ENCODE peak calls at places on chromosomes 2 and 18, in ten cellular contexts. H, A, E, O, J, I, Q, P, C and F are unnamed samples.

GRCh38 chr2:132984731-132985130 is 314.7 kb upstream of the LYPD1 start:
- DNase-seq in H (no peak), A (no peak), E (no peak), O (no peak), J (no peak), I (no peak), Q (no peak), P (no peak), C (no peak), F (no peak)

GRCh38 chr18:78242307-78242643 is 737.3 kb upstream of the SALL3 start:
- DNase-seq in H (no peak), A (no peak), E (no peak), O (no peak), J (no peak), I (no peak), Q (no peak), P (peak; percentile 51), C (no peak), F (no peak)

GRCh38 chr2:8441986-8442385 is 239.9 kb upstream of the ID2 start:
- DNase-seq in H (no peak), A (no peak), E (peak; percentile 69), O (no peak), J (no peak), I (no peak), Q (no peak), P (no peak), C (no peak), F (no peak)

GRCh38 chr18:72871091-72871490 is 3.3 kb upstream of the NETO1 start:
- DNase-seq in H (peak; percentile 81), A (no peak), E (no peak), O (no peak), J (no peak), I (no peak), Q (no peak), P (no peak), C (no peak), F (no peak)

GRCh38 chr2:2827691-2828315 is 496.7 kb upstream of the MYT1L start:
- DNase-seq in H (no peak), A (no peak), E (no peak), O (no peak), J (no peak), I (no peak), Q (peak; percentile 48), P (peak; percentile 14), C (no peak), F (peak; percentile 7)

GRCh38 chr18:8424917-8425725 is 184.1 kb upstream of the RAB12 start:
- DNase-seq in H (peak; percentile 97), A (no peak), E (no peak), O (no peak), J (no peak), I (no peak), Q (no peak), P (no peak), C (no peak), F (no peak)

GRCh38 chr2:109066501-109066900 is 62.5 kb upstream of the SH3RF3 start:
- DNase-seq in H (no peak), A (no peak), E (no peak), O (no peak), J (no peak), I (no peak), Q (no peak), P (no peak), C (peak; percentile 95), F (no peak)

GRCh38 chr2:58138631-58139030 is 92.0 kb downstream of the VRK2 start:
- DNase-seq in H (no peak), A (no peak), E (no peak), O (no peak), J (peak; percentile 3), I (no peak), Q (no peak), P (no peak), C (no peak), F (no peak)

GRCh38 chr2:16664052-16664731 is 1.4 kb downstream of the CYRIA start:
- DNase-seq in H (no peak), A (peak; percentile 54), E (peak; percentile 75), O (no peak), J (peak; percentile 62), I (peak; percentile 35), Q (no peak), P (peak; percentile 73), C (no peak), F (peak; percentile 38)

GRCh38 chr18:8800041-8800441 is 94.7 kb downstream of the MTCL1 start:
- DNase-seq in H (no peak), A (no peak), E (no peak), O (no peak), J (peak; percentile 20), I (no peak), Q (no peak), P (no peak), C (peak; percentile 69), F (no peak)

GRCh38 chr2:61151434-61151833 is 10.6 kb upstream of the C2orf74 start:
- DNase-seq in H (peak; percentile 41), A (no peak), E (no peak), O (no peak), J (no peak), I (no peak), Q (no peak), P (no peak), C (no peak), F (no peak)

GRCh38 chr18:63553117-63553516 is 10.9 kb downstream of the SERPINB12 start:
- DNase-seq in H (peak; percentile 41), A (no peak), E (peak; percentile 25), O (no peak), J (no peak), I (no peak), Q (no peak), P (no peak), C (no peak), F (no peak)

GRCh38 chr2:127305985-127306585 is 12.1 kb upstream of the ERCC3 start:
- DNase-seq in H (peak; percentile 11), A (no peak), E (no peak), O (no peak), J (no peak), I (peak; percentile 23), Q (no peak), P (no peak), C (no peak), F (no peak)

GRCh38 chr18:36025025-36025424 is 42.3 kb downstream of the RPRD1A start:
- DNase-seq in H (no peak), A (no peak), E (no peak), O (no peak), J (no peak), I (no peak), Q (no peak), P (no peak), C (no peak), F (no peak)

GRCh38 chr2:15205562-15205961 is 355.6 kb downstream of the NBAS start:
- DNase-seq in H (no peak), A (no peak), E (no peak), O (no peak), J (no peak), I (no peak), Q (no peak), P (no peak), C (no peak), F (no peak)

GRCh38 chr18:77248873-77249582 is 620 bp upstream of the GALR1 start:
- DNase-seq in H (no peak), A (no peak), E (no peak), O (no peak), J (peak; percentile 38), I (no peak), Q (no peak), P (no peak), C (peak; percentile 35), F (peak; percentile 44)

GRCh38 chr2:203636896-203637818 is 69.3 kb upstream of the CD28 start:
- DNase-seq in H (no peak), A (no peak), E (no peak), O (peak; percentile 74), J (peak; percentile 8), I (no peak), Q (peak; percentile 68), P (no peak), C (no peak), F (no peak)
- H3K4me3 ChIP-seq in H (no peak overlapping the region), A (no peak overlapping the region), E (no peak overlapping the region), O (peak overlapping the region; percentile 1), J (no peak overlapping the region), I (no peak overlapping the region), Q (no peak overlapping the region), P (no peak overlapping the region), C (no peak overlapping the region), F (no peak overlapping the region)

DNA sequence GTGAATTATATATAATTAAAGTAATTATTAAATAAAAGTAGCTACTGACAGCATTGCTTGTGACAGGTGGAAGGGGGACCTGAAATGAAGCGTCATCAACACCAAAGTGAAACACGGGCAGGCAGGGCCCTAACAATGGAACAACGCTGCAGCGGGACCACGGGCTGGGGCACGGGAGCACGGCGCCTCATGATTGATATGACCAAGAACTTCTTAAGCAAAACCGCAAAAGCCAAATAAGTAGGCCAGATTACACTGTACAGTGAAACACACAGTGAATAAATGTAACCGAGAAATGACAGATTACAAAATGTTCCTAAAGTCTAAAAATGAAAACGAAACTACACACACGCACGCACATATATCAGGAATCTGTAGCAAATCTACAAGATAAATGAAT is 81.4 kb downstream of the SNTG2 start:
- DNase-seq in H (no peak), A (no peak), E (no peak), O (no peak), J (no peak), I (no peak), Q (no peak), P (no peak), C (no peak), F (no peak)
- H3K4me3 ChIP-seq in H (peak overlapping the region; percentile 48), A (no peak overlapping the region), E (no peak overlapping the region), O (no peak overlapping the region), J (no peak overlapping the region), I (no peak overlapping the region), Q (no peak overlapping the region), P (no peak overlapping the region), C (no peak overlapping the region), F (no peak overlapping the region)

DNA sequence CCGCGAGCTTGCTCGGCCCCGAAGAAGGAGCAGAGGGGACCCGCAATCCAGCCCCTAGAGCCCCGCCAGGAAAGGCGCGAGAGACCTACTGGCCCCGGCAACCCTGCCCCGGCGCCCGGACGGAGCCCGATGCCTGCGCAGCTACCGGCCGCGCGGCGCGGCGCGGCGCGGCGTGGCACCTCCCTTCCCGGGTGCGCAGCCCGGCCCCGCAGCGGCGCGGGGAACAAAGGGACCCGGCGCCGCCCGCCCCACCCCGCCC is 327 bp downstream of the CDH2 start:
- DNase-seq in H (peak; percentile 12), A (no peak), E (no peak), O (no peak), J (peak; percentile 29), I (no peak), Q (no peak), P (no peak), C (no peak), F (no peak)
- H3K4me3 ChIP-seq in H (peak overlapping the region; percentile 93), A (peak overlapping the region; percentile 54), E (no peak overlapping the region), O (peak overlapping the region; percentile 68), J (peak overlapping the region; percentile 49), I (peak overlapping the region; percentile 36), Q (peak overlapping the region; percentile 61), P (peak overlapping the region; percentile 80), C (peak overlapping the region; percentile 90), F (peak overlapping the region; percentile 89)

GRCh38 chr2:235765181-235765820 is 271.5 kb downstream of the AGAP1 start:
- DNase-seq in H (peak; percentile 42), A (no peak), E (no peak), O (no peak), J (no peak), I (no peak), Q (peak; percentile 62), P (no peak), C (no peak), F (no peak)
- H3K4me3 ChIP-seq in H (no peak overlapping the region), A (no peak overlapping the region), E (no peak overlapping the region), O (no peak overlapping the region), J (no peak overlapping the region), I (no peak overlapping the region), Q (no peak overlapping the region), P (no peak overlapping the region), C (no peak overlapping the region), F (no peak overlapping the region)